ENCODE peak calls at places on chromosomes 16 and 17, in ten cellular contexts. F is CD8-positive, alpha-beta memory T cell; N is right atrium auricular region; Y is CD8-positive, alpha-beta T cell; R is neural progenitor cell; I is effector memory CD4-positive, alpha-beta T cell; Q is dorsolateral prefrontal cortex; B is heart left ventricle; J is AG04450; S is cardiac muscle cell. A is an unnamed sample.

GRCh38 chr16:67562918-67563707 is 787 bp downstream of the CTCF start:
- DNase-seq in F (peak; percentile 50), N (no peak), Y (peak; percentile 79), R (peak; percentile 92), I (peak; percentile 50), Q (peak; percentile 30), B (peak; percentile 63), J (no peak), S (peak; percentile 64), A (peak; percentile 69)

GRCh38 chr16:61596648-61597047 is 439.6 kb downstream of the CDH8 start:
- DNase-seq in F (no peak), N (no peak), Y (no peak), R (no peak), I (no peak), Q (no peak), B (no peak), J (no peak), S (no peak), A (no peak)

GRCh38 chr17:19461681-19462080 is 50.6 kb downstream of the RNF112 start:
- DNase-seq in F (no peak), N (no peak), Y (peak; percentile 31), R (no peak), I (no peak), Q (no peak), B (no peak), J (no peak), S (no peak), A (no peak)

GRCh38 chr17:79174905-79175856 is 100.6 kb downstream of the ENGASE start:
- DNase-seq in F (no peak), N (no peak), Y (no peak), R (no peak), I (no peak), Q (no peak), B (no peak), J (no peak), S (no peak), A (no peak)

GRCh38 chr16:79463839-79464238 is 136.7 kb downstream of the MAF start:
- DNase-seq in F (no peak), N (no peak), Y (no peak), R (no peak), I (no peak), Q (no peak), B (no peak), J (no peak), S (no peak), A (no peak)

GRCh38 chr16:75491876-75492275 is 3.4 kb downstream of the CHST6 start:
- DNase-seq in F (no peak), N (no peak), Y (no peak), R (peak; percentile 35), I (no peak), Q (peak; percentile 82), B (no peak), J (no peak), S (no peak), A (no peak)

GRCh38 chr16:25586826-25587225 is 104.9 kb upstream of the HS3ST4 start:
- DNase-seq in F (no peak), N (no peak), Y (no peak), R (no peak), I (no peak), Q (no peak), B (no peak), J (no peak), S (no peak), A (no peak)

GRCh38 chr17:77622627-77623026 is 335.9 kb upstream of the TNRC6C start:
- DNase-seq in F (no peak), N (no peak), Y (no peak), R (no peak), I (no peak), Q (no peak), B (no peak), J (no peak), S (no peak), A (no peak)

GRCh38 chr17:68599873-68600122 is 1.4 kb downstream of the FAM20A start:
- DNase-seq in F (no peak), N (no peak), Y (no peak), R (no peak), I (no peak), Q (no peak), B (no peak), J (no peak), S (no peak), A (no peak)
- H3K4me3 ChIP-seq in F (no peak overlapping the region), N (peak overlapping the region; percentile 74), Y (no peak overlapping the region), R (peak overlapping the region; percentile 62), I (no peak overlapping the region), Q (peak overlapping the region; percentile 74), B (peak overlapping the region; percentile 82), J (no peak overlapping the region), S (peak overlapping the region; percentile 82), A (no peak overlapping the region)

GRCh38 chr17:30997842-30998241 is 27.0 kb downstream of the RNF135 start:
- DNase-seq in F (no peak), N (no peak), Y (no peak), R (no peak), I (no peak), Q (no peak), B (no peak), J (no peak), S (no peak), A (no peak)
- H3K27ac ChIP-seq in F (no peak overlapping the region), N (no peak overlapping the region), Y (no peak overlapping the region), R (no peak overlapping the region), I (no peak overlapping the region), Q (no peak overlapping the region), B (no peak overlapping the region), J (no peak overlapping the region), S (no peak overlapping the region), A (no peak overlapping the region)

GRCh38 chr17:51164911-51165679 is 1.1 kb upstream of the NME2 start:
- DNase-seq in F (no peak), N (peak; percentile 58), Y (no peak), R (peak; percentile 50), I (no peak), Q (no peak), B (no peak), J (no peak), S (no peak), A (no peak)
- H3K4me3 ChIP-seq in F (peak overlapping the region; percentile 51), N (peak overlapping the region; percentile 83), Y (no peak overlapping the region), R (peak overlapping the region; percentile 66), I (no peak overlapping the region), Q (peak overlapping the region; percentile 79), B (peak overlapping the region; percentile 93), J (peak overlapping the region; percentile 93), S (peak overlapping the region; percentile 78), A (no peak overlapping the region)

GRCh38 chr17:64304512-64304911 is 41.5 kb upstream of the TEX2 start:
- DNase-seq in F (no peak), N (no peak), Y (no peak), R (no peak), I (no peak), Q (no peak), B (no peak), J (no peak), S (no peak), A (no peak)
- H3K27ac ChIP-seq in F (no peak overlapping the region), N (no peak overlapping the region), Y (no peak overlapping the region), R (no peak overlapping the region), I (no peak overlapping the region), Q (no peak overlapping the region), B (no peak overlapping the region), J (no peak overlapping the region), S (no peak overlapping the region), A (no peak overlapping the region)

GRCh38 chr17:43360739-43361498 is 37.9 kb upstream of the ARL4D start:
- DNase-seq in F (peak; percentile 90), N (peak; percentile 97), Y (peak; percentile 94), R (peak; percentile 96), I (peak; percentile 91), Q (peak; percentile 93), B (peak; percentile 92), J (peak; percentile 98), S (peak; percentile 100), A (peak; percentile 89)

GRCh38 chr17:43356999-43357398 is 41.8 kb upstream of the ARL4D start:
- DNase-seq in F (no peak), N (no peak), Y (no peak), R (no peak), I (no peak), Q (no peak), B (no peak), J (peak; percentile 76), S (peak; percentile 87), A (no peak)

GRCh38 chr17:43359469-43360105 is 39.2 kb upstream of the ARL4D start:
- DNase-seq in F (no peak), N (no peak), Y (no peak), R (no peak), I (no peak), Q (no peak), B (no peak), J (no peak), S (no peak), A (no peak)

GRCh38 chr17:43363181-43363925 is 35.4 kb upstream of the ARL4D start:
- DNase-seq in F (no peak), N (no peak), Y (no peak), R (no peak), I (no peak), Q (no peak), B (no peak), J (no peak), S (no peak), A (no peak)

GRCh38 chr17:43360376-43360738 is 38.4 kb upstream of the ARL4D start:
- DNase-seq in F (peak; percentile 71), N (peak; percentile 82), Y (peak; percentile 70), R (no peak), I (peak; percentile 77), Q (no peak), B (peak; percentile 34), J (no peak), S (peak; percentile 88), A (peak; percentile 86)
- H3K4me3 ChIP-seq in F (peak overlapping the region; percentile 76), N (peak overlapping the region; percentile 55), Y (peak overlapping the region; percentile 59), R (peak overlapping the region; percentile 46), I (peak overlapping the region; percentile 62), Q (peak overlapping the region; percentile 60), B (peak overlapping the region; percentile 68), J (peak overlapping the region; percentile 58), S (peak overlapping the region; percentile 26), A (peak overlapping the region; percentile 95)

GRCh38 chr17:13562271-13562800 is 39.4 kb downstream of the HS3ST3A1 start:
- DNase-seq in F (no peak), N (peak; percentile 62), Y (no peak), R (no peak), I (no peak), Q (no peak), B (no peak), J (no peak), S (no peak), A (no peak)
- H3K27ac ChIP-seq in F (no peak overlapping the region), N (no peak overlapping the region), Y (no peak overlapping the region), R (no peak overlapping the region), I (no peak overlapping the region), Q (no peak overlapping the region), B (no peak overlapping the region), J (peak overlapping the region; percentile 87), S (no peak overlapping the region), A (no peak overlapping the region)